ENCODE peak calls at places on chromosomes 7 and 10, in five cellular contexts. O, S, Y, P and Q are unnamed samples.

GRCh38 chr7:156764016-156764669 is 123.6 kb downstream of the RNF32 start:
- DNase-seq in O (peak), S (no peak), Y (peak), P (no peak), Q (peak)

GRCh38 chr7:98870071-98870651 is 347 bp upstream of the TMEM130 start:
- DNase-seq in O (no peak), S (peak), Y (peak), P (peak), Q (no peak)

GRCh38 chr7:121525155-121525819 is 129.2 kb upstream of the FAM3C start:
- DNase-seq in O (no peak), S (no peak), Y (no peak), P (no peak), Q (no peak)

GRCh38 chr10:59833810-59834209 is 72.5 kb downstream of the CCDC6 start:
- DNase-seq in O (no peak), S (no peak), Y (no peak), P (no peak), Q (no peak)

GRCh38 chr10:27390681-27391080 is 113.4 kb upstream of the RAB18 start:
- DNase-seq in O (no peak), S (no peak), Y (no peak), P (no peak), Q (no peak)

GRCh38 chr7:99928994-99929729 is at the start of gene GJC3:
- DNase-seq in O (peak), S (no peak), Y (peak), P (no peak), Q (peak)

GRCh38 chr10:101828734-101829551 is 10.7 kb upstream of the OGA start:
- DNase-seq in O (no peak), S (no peak), Y (no peak), P (no peak), Q (no peak)

GRCh38 chr10:47366056-47366631 is 17.9 kb downstream of the ZNF488 start:
- DNase-seq in O (no peak), S (no peak), Y (no peak), P (no peak), Q (no peak)

GRCh38 chr7:69577221-69577620 is 21.1 kb upstream of the AUTS2 start:
- DNase-seq in O (no peak), S (no peak), Y (no peak), P (no peak), Q (no peak)

GRCh38 chr10:62870866-62871265 is 54.7 kb upstream of the EGR2 start:
- DNase-seq in O (no peak), S (no peak), Y (no peak), P (no peak), Q (no peak)

GRCh38 chr10:101021239-101021638 is 9.7 kb downstream of the PDZD7 start:
- DNase-seq in O (no peak), S (no peak), Y (no peak), P (no peak), Q (no peak)

GRCh38 chr7:122314284-122314683 is 9.7 kb upstream of the FEZF1 start:
- DNase-seq in O (no peak), S (no peak), Y (no peak), P (no peak), Q (no peak)

GRCh38 chr10:89001024-89001423 is 10.4 kb downstream of the FAS start:
- DNase-seq in O (no peak), S (no peak), Y (no peak), P (no peak), Q (no peak)

GRCh38 chr10:93080350-93081046 is 6.8 kb downstream of the CYP26A1 start:
- DNase-seq in O (peak), S (no peak), Y (peak), P (no peak), Q (peak)

GRCh38 chr10:89378006-89378627 is at the start of gene IFIT1B:
- DNase-seq in O (no peak), S (no peak), Y (no peak), P (no peak), Q (no peak)

GRCh38 chr10:14569274-14570060 is 205.2 kb downstream of the FAM107B start:
- DNase-seq in O (no peak), S (no peak), Y (no peak), P (no peak), Q (no peak)

GRCh38 chr10:29648983-29649268 is 14.2 kb upstream of the SVIL start:
- DNase-seq in O (peak), S (no peak), Y (no peak), P (no peak), Q (no peak)

GRCh38 chr10:24561453-24561852 is 162.2 kb downstream of the ARHGAP21 start:
- DNase-seq in O (no peak), S (no peak), Y (no peak), P (no peak), Q (no peak)

GRCh38 chr10:125038637-125039036 is 96.7 kb downstream of the ZRANB1 start:
- DNase-seq in O (peak), S (no peak), Y (no peak), P (no peak), Q (peak)

DNA sequence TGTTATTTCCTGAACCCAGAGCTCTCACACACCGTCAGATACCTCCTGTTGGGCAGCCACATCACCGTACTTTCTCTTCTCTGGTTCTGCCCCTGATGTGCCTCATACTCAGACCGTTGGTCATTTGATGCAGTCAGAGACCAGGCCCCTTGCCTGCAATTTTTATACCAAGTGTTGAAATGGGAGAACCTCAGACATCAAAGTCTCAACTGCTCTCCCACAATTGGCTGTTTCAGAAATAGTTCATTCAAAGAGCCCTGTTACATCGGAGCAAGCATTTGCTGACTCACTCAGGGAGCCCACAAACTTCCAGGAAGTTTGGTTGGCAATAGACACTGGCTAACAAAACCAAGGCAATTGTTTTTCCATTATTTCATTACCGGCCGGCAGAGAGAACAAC is 33.5 kb upstream of the ADAM12 start:
- DNase-seq in O (no peak), S (no peak), Y (no peak), P (no peak), Q (no peak)
- TF ChIP-seq ATF3 in O (no peak), S (no peak), Y (no peak), P (no peak), Q (no peak)

GRCh38 chr10:91610919-91611318 is 22.0 kb downstream of the PPP1R3C start:
- DNase-seq in O (no peak), S (no peak), Y (no peak), P (no peak), Q (no peak)

GRCh38 chr10:91610444-91610843 is 22.4 kb downstream of the PPP1R3C start:
- DNase-seq in O (no peak), S (no peak), Y (no peak), P (no peak), Q (no peak)

GRCh38 chr10:91614254-91614624 is 18.6 kb downstream of the PPP1R3C start:
- DNase-seq in O (no peak), S (no peak), Y (no peak), P (no peak), Q (no peak)

GRCh38 chr10:91616124-91616523 is 16.7 kb downstream of the PPP1R3C start:
- DNase-seq in O (no peak), S (no peak), Y (no peak), P (no peak), Q (no peak)

DNA sequence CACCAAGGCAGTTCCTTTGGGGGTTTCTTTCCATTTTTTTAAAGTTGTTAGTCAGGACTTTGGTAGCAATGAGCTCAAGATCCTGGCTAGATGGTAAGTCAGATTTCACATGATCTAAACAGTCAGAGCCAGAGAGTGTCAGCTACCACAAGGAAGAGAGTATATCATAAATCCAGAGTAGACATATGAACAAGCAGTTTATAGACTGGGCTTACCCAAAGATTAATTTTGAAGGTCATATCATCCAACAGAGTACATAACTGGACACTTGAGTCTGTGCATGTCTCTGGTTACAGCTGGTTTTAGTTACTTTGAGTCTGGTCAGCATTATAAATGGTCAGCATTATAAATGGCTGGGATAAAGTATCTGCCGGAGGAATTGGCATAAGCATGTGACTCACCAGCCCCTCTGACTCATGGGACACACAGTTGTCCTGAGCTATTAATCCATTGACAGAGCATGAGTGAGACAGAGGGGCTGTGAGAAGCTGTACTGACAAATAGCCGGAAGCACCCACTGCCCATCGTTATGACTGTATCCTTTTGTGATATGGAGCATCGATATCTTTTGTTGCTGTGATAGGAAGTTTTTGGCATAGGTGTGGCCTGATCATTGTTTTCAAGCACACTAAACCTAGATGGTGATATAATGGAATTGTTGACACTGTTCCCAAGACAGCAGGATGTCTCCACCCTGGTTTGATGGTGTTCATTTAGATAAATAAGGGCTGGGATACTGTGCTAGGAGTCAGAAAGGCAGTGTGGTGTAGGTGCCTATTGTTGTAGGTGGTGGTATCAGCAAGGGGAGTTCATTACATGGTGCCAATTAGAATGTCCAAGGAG is 19.2 kb downstream of the PPP1R3C start:
- DNase-seq in O (no peak), S (no peak), Y (peak), P (no peak), Q (peak)
- TF ChIP-seq CEBPB in O (no peak), S (no peak), Y (no peak), P (no peak), Q (no peak)

GRCh38 chr7:151018421-151019129 is 5.7 kb downstream of the ATG9B start:
- DNase-seq in O (no peak), S (no peak), Y (no peak), P (no peak), Q (no peak)
- TF ChIP-seq ATF3 in O (no peak), S (no peak), Y (no peak), P (no peak), Q (no peak)

GRCh38 chr7:7869036-7869435 is 99.6 kb upstream of the GLCCI1 start:
- DNase-seq in O (no peak), S (no peak), Y (no peak), P (no peak), Q (no peak)

GRCh38 chr7:7867835-7868234 is 100.8 kb upstream of the GLCCI1 start:
- DNase-seq in O (no peak), S (no peak), Y (no peak), P (no peak), Q (no peak)

GRCh38 chr7:7870590-7870989 is 98.0 kb upstream of the GLCCI1 start:
- DNase-seq in O (no peak), S (no peak), Y (no peak), P (no peak), Q (no peak)

GRCh38 chr7:7862393-7862792 is 106.2 kb upstream of the GLCCI1 start:
- DNase-seq in O (no peak), S (no peak), Y (no peak), P (no peak), Q (no peak)

GRCh38 chr7:7868245-7868899 is 100.2 kb upstream of the GLCCI1 start:
- DNase-seq in O (no peak), S (no peak), Y (peak), P (no peak), Q (no peak)
- TF ChIP-seq CEBPB in O (no peak), S (no peak), Y (no peak), P (no peak), Q (no peak)

GRCh38 chr7:84492565-84493034 is 298.0 kb upstream of the SEMA3A start:
- DNase-seq in O (no peak), S (no peak), Y (no peak), P (no peak), Q (no peak)
- TF ChIP-seq ATF3 in O (no peak), S (no peak), Y (no peak), P (no peak), Q (no peak)

GRCh38 chr7:146961617-146962016 is 845.0 kb downstream of the CNTNAP2 start:
- DNase-seq in O (no peak), S (no peak), Y (no peak), P (no peak), Q (no peak)
- TF ChIP-seq CEBPB in O (no peak), S (no peak), Y (no peak), P (no peak), Q (no peak)

DNA sequence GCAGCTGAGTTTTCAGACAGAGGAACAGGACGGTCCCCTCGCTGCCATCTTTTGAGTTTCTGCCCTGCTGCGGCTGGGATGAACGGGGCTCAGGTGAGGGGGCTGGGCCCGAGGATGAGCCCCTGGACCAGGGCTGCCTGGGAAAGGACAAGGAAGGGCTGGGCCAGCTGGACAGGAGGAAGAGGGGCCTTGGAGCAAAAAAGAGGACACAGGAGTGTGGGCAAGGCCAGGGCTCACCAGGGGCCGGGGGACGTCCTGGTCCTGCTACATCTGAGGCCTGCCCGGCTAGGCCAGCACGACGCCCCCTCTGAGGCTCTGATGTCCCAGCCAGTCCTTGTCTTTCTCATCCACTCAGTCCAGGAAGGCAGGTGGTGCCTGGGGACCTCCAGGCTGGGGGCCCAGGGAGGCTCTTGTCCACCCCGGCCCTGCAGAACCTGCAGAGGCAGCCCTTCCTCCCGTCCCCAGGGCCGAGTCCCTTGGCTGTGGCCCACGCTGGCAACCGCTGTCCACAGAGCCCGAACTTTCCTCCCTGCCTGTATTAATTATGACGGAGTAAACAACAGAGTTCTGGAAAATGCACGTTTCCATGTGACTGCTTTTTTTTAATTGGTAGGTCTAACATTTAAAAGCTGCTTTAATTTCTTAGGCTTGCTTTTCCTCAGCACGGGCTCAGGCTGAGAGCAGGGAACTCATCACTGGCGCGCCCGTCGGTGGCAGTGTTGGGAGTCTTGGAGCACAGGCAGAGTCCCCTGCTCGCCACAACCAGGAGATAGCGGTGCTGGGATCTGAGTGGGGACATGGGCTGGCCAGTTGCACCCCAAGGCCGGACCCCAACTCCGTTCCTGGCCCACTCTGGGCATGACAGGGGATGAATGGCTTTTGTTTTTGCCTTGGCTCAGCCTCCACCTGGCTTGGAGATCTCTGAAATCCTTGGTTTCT is 187.7 kb downstream of the ELFN1 start:
- DNase-seq in O (no peak), S (no peak), Y (no peak), P (no peak), Q (no peak)
- TF ChIP-seq ATF3 in O (no peak), S (no peak), Y (no peak), P (no peak), Q (no peak)

DNA sequence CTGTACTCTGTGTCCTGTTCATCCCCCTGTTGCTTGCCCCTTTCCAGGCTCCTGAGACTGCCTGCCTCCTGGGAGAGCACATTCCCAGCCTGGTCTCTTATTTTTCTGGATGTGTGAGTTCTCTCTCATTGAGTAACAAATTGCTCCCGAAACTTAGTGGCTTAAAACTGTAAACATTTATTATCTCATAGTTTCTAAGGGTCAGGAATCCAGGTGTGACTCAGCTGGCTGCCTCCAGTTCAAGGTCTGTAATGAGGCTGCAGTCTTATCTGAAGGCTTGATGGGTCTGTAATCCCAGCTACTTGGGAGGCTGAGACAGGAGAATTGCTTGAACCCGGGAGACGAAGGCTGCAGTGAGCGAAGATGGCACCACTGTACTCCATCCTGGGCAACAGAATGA is 53.6 kb upstream of the PRR15 start:
- DNase-seq in O (no peak), S (no peak), Y (no peak), P (no peak), Q (no peak)
- TF ChIP-seq CEBPB in O (no peak), S (no peak), Y (no peak), P (no peak), Q (no peak)